ENCODE peak calls at places on chromosome 11, in four cellular contexts. Y is mucosa of descending colon, Q is brain microvascular endothelial cell, B is fibroblast of pulmonary artery. P is an unnamed sample.
A peak's percentile ranks its signal among the peaks of the same experiment; 100 is the strongest.

GRCh38 chr11:17852246-17852645 is 117.7 kb downstream of the KCNC1 start:
- DNase-seq in Y (no peak), Q (no peak), B (no peak), P (no peak)

GRCh38 chr11:62976109-62976508 is 8.7 kb downstream of the SLC22A6 start:
- DNase-seq in Y (no peak), Q (no peak), B (no peak), P (no peak)

GRCh38 chr11:117230981-117231636 is 764 bp downstream of the PCSK7 start:
- DNase-seq in Y (no peak), Q (no peak), B (no peak), P (no peak)

GRCh38 chr11:70487160-70487559 is 88.8 kb downstream of the CTTN start:
- DNase-seq in Y (peak; percentile 3), Q (no peak), B (no peak), P (no peak)

GRCh38 chr11:10208045-10208674 is 85.9 kb downstream of the SBF2 start:
- DNase-seq in Y (no peak), Q (no peak), B (peak; percentile 72), P (peak; percentile 66)

GRCh38 chr11:86782781-86783180 is 17.6 kb upstream of the PRSS23 start:
- DNase-seq in Y (no peak), Q (no peak), B (no peak), P (no peak)

GRCh38 chr11:64245401-64245796 is 1.3 kb downstream of the PPP1R14B start:
- DNase-seq in Y (peak; percentile 76), Q (no peak), B (no peak), P (no peak)

GRCh38 chr11:16817321-16817720 is 78.9 kb downstream of the C11orf58 start:
- DNase-seq in Y (no peak), Q (no peak), B (no peak), P (no peak)

GRCh38 chr11:128210148-128210940 is 377.0 kb downstream of the ETS1 start:
- DNase-seq in Y (no peak), Q (peak; percentile 94), B (peak; percentile 99), P (peak; percentile 97)

GRCh38 chr11:69594481-69594880 is 46.5 kb upstream of the CCND1 start:
- DNase-seq in Y (no peak), Q (no peak), B (no peak), P (no peak)

GRCh38 chr11:89293966-89294679 is 116.4 kb downstream of the TYR start:
- DNase-seq in Y (no peak), Q (peak; percentile 5), B (peak; percentile 27), P (peak; percentile 19)

GRCh38 chr11:128422576-128423370 is 164.6 kb downstream of the ETS1 start:
- DNase-seq in Y (peak; percentile 48), Q (no peak), B (no peak), P (no peak)

GRCh38 chr11:115921540-115921939 is 417.3 kb upstream of the CADM1 start:
- DNase-seq in Y (no peak), Q (no peak), B (no peak), P (no peak)

GRCh38 chr11:44066732-44067131 is 662 bp downstream of the ACCS start:
- DNase-seq in Y (peak; percentile 43), Q (peak; percentile 38), B (peak; percentile 80), P (peak; percentile 79)

GRCh38 chr11:66224226-66224850 is 44.1 kb upstream of the RAB1B start:
- DNase-seq in Y (no peak), Q (no peak), B (no peak), P (no peak)

GRCh38 chr11:107849791-107850190 is 8.8 kb downstream of the SLC35F2 start:
- DNase-seq in Y (no peak), Q (no peak), B (no peak), P (no peak)

GRCh38 chr11:134661660-134662059 is 249.6 kb upstream of the B3GAT1 start:
- DNase-seq in Y (no peak), Q (no peak), B (no peak), P (no peak)

GRCh38 chr11:130428271-130428670 is at the start of gene ADAMTS8:
- DNase-seq in Y (no peak), Q (no peak), B (no peak), P (no peak)

GRCh38 chr11:123188508-123189165 is 6.4 kb downstream of the CLMP start:
- DNase-seq in Y (no peak), Q (peak; percentile 66), B (peak; percentile 85), P (peak; percentile 85)

GRCh38 chr11:38924644-38925043 is 2326.6 kb upstream of the RAG2 start:
- DNase-seq in Y (no peak), Q (no peak), B (no peak), P (no peak)

GRCh38 chr11:76071090-76071489 is 135.2 kb downstream of the WNT11 start:
- DNase-seq in Y (no peak), Q (no peak), B (no peak), P (no peak)

GRCh38 chr11:78907636-78908035 is 333.0 kb upstream of the NARS2 start:
- DNase-seq in Y (no peak), Q (no peak), B (no peak), P (no peak)

GRCh38 chr11:3074912-3075589 is 17.8 kb upstream of the CARS1 start:
- DNase-seq in Y (peak; percentile 69), Q (no peak), B (no peak), P (no peak)

GRCh38 chr11:3972431-3972830 is 117.0 kb downstream of the STIM1 start:
- DNase-seq in Y (no peak), Q (no peak), B (no peak), P (no peak)

GRCh38 chr11:95257596-95257995 is 26.6 kb upstream of the SESN3 start:
- DNase-seq in Y (no peak), Q (no peak), B (no peak), P (no peak)

GRCh38 chr11:121240650-121241299 is 51.8 kb upstream of the SC5D start:
- DNase-seq in Y (no peak), Q (no peak), B (no peak), P (no peak)

GRCh38 chr11:82703226-82703625 is 30.4 kb downstream of the FAM181B start:
- DNase-seq in Y (no peak), Q (no peak), B (no peak), P (no peak)

GRCh38 chr11:17894929-17895658 is 117.8 kb downstream of the SERGEF start:
- DNase-seq in Y (no peak), Q (no peak), B (peak; percentile 19), P (no peak)

GRCh38 chr11:110522456-110522855 is 92.7 kb downstream of the FDX1 start:
- DNase-seq in Y (no peak), Q (no peak), B (no peak), P (no peak)

GRCh38 chr11:2401436-2401984 is 960 bp downstream of the TSSC4 start:
- DNase-seq in Y (no peak), Q (no peak), B (no peak), P (no peak)

GRCh38 chr11:45147017-45147728 is 734 bp downstream of the PRDM11 start:
- DNase-seq in Y (peak; percentile 97), Q (peak; percentile 88), B (peak; percentile 96), P (peak; percentile 98)

GRCh38 chr11:45148276-45148675 is 1.8 kb downstream of the PRDM11 start:
- DNase-seq in Y (no peak), Q (no peak), B (no peak), P (no peak)

GRCh38 chr11:45149483-45150056 is 3.1 kb downstream of the PRDM11 start:
- DNase-seq in Y (no peak), Q (no peak), B (no peak), P (no peak)

GRCh38 chr11:45146072-45147016 is at the start of gene PRDM11:
- DNase-seq in Y (peak; percentile 57), Q (peak; percentile 66), B (peak; percentile 79), P (peak; percentile 77)

DNA sequence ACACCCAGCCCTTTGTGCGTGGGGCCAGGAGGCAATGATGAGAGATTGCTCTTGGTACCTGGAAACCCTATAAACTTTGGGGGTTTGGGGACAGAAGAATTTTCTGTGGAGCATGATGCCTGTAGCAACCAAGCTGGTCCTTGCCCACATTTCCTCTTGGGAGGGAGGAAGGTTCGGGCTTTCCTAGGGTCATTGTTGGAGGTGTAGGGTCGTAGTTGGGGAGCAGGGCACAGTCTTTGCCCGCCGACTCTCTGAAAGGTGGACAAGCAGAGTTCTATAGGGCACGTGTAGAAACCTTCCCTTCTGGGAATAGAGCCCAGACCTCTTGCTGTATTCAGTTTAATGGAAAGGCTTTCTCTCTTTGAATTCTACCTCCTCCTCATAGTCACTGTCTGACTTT is 1.4 kb downstream of the PRDM11 start:
- DNase-seq in Y (no peak), Q (no peak), B (no peak), P (no peak)
- H3K4me3 ChIP-seq in Y (no peak overlapping the region), Q (peak overlapping the region; percentile 76), B (peak overlapping the region; percentile 76), P (peak overlapping the region; percentile 70)

DNA sequence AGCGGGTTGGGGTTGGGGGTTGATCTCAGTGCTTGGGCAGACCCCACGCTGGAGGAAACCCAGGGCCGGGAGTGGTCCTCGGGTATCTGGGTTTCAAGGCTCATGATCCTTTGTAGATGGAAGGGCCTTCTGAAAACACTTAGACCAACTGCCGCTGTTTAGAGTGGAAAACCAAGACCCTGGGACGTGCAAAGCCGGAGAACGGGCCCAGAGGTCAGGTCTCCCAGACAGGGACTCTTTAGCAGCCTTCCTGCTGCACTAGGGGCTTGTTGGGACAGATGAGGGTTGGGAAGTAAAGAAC is 622 bp downstream of the AIP start:
- DNase-seq in Y (no peak), Q (no peak), B (no peak), P (no peak)
- H3K4me3 ChIP-seq in Y (no peak overlapping the region), Q (peak overlapping the region; percentile 53), B (peak overlapping the region; percentile 76), P (peak overlapping the region; percentile 68)

GRCh38 chr11:105609341-105609781 is 512 bp upstream of the GRIA4 start:
- DNase-seq in Y (no peak), Q (peak; percentile 28), B (peak; percentile 18), P (peak; percentile 6)
- H3K4me3 ChIP-seq in Y (no peak overlapping the region), Q (peak overlapping the region; percentile 63), B (no peak overlapping the region), P (no peak overlapping the region)

GRCh38 chr11:15651782-15652181 is 537.1 kb downstream of the INSC start:
- DNase-seq in Y (no peak), Q (no peak), B (no peak), P (no peak)
- H3K4me3 ChIP-seq in Y (no peak overlapping the region), Q (no peak overlapping the region), B (peak overlapping the region; percentile 15), P (no peak overlapping the region)

GRCh38 chr11:111936045-111936400 is 1.1 kb upstream of the DIXDC1 start:
- DNase-seq in Y (no peak), Q (no peak), B (no peak), P (no peak)
- H3K4me3 ChIP-seq in Y (no peak overlapping the region), Q (no peak overlapping the region), B (no peak overlapping the region), P (no peak overlapping the region)

GRCh38 chr11:34075178-34075820 is 23.8 kb downstream of the CAPRIN1 start:
- DNase-seq in Y (no peak), Q (peak; percentile 52), B (peak; percentile 58), P (peak; percentile 61)
- H3K4me3 ChIP-seq in Y (no peak overlapping the region), Q (no peak overlapping the region), B (peak overlapping the region; percentile 15), P (no peak overlapping the region)

DNA sequence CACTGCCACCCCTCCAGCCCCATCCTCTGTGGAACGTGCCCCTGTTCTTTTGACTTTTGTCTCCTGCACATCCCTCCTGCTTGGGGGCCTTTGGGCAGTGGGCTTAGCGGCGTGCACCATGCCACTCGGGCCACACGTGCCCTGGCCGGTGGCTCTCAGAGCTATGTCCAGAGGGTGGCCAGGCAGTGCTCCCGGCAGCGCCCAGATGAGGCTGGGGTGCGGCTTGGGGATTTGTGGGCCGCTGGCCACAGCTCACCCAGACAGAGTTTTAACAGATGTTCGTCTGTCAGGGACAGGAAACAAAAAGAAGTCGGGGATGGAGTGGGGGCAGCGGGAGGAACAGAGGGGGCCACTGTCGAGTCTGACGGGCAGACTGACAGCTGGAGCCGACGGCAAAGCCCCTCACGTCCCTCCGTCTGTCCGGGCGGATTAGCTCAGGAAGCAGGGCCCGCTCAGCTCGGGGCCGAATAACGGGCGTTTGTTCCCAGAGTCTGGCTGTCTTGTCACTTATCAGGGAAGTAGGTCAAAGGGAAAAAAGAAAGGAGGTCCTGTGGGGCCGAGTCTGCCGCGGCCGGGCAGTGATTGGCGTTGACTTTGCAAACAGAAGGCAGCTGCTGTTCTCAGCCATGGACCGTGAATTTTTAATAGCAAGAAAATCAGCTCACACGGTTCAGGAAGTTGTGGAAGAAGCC is 61.6 kb downstream of the LRP5 start:
- DNase-seq in Y (peak; percentile 72), Q (no peak), B (peak; percentile 48), P (peak; percentile 75)
- H3K4me3 ChIP-seq in Y (no peak overlapping the region), Q (peak overlapping the region; percentile 9), B (no peak overlapping the region), P (no peak overlapping the region)